ENCODE peak calls at places on chromosomes 5 and 9, in four cellular contexts. O is IMR-90, Q is SW480, V is brain microvascular endothelial cell. B is an unnamed sample.

GRCh38 chr5:87113848-87114247 is 153.8 kb upstream of the RASA1 start:
- DNase-seq in O (peak; percentile 89), Q (no peak), V (peak; percentile 84), B (no peak)

GRCh38 chr9:95023217-95024003 is 294.1 kb downstream of the FANCC start:
- DNase-seq in O (peak; percentile 90), Q (no peak), V (peak; percentile 88), B (no peak)

GRCh38 chr5:59069438-59070079 is 486.7 kb downstream of the RAB3C start:
- DNase-seq in O (peak; percentile 98), Q (peak; percentile 19), V (peak; percentile 92), B (no peak)

GRCh38 chr9:124760719-124761118 is 10.4 kb downstream of the NR6A1 start:
- DNase-seq in O (no peak), Q (no peak), V (no peak), B (no peak)

GRCh38 chr9:35827486-35827885 is 1.0 kb downstream of the FAM221B start:
- DNase-seq in O (peak; percentile 71), Q (no peak), V (no peak), B (no peak)

GRCh38 chr5:58246521-58246944 is 213.4 kb downstream of the PLK2 start:
- DNase-seq in O (no peak), Q (no peak), V (no peak), B (no peak)

GRCh38 chr5:62603934-62604333 is 25.3 kb downstream of the LRRC70 start:
- DNase-seq in O (peak; percentile 3), Q (no peak), V (no peak), B (no peak)

GRCh38 chr9:112558978-112559377 is 72.4 kb downstream of the KIAA1958 start:
- DNase-seq in O (no peak), Q (no peak), V (no peak), B (no peak)

GRCh38 chr9:27377147-27377807 is 80.3 kb upstream of the EQTN start:
- DNase-seq in O (no peak), Q (no peak), V (no peak), B (no peak)

GRCh38 chr5:1279443-1280151 is 15.3 kb downstream of the TERT start:
- DNase-seq in O (no peak), Q (no peak), V (no peak), B (no peak)

GRCh38 chr5:127976525-127976924 is 107.0 kb upstream of the SLC12A2 start:
- DNase-seq in O (no peak), Q (no peak), V (no peak), B (no peak)

GRCh38 chr5:143413964-143414669 is 10.6 kb upstream of the NR3C1 start:
- DNase-seq in O (no peak), Q (no peak), V (peak; percentile 12), B (no peak)

GRCh38 chr9:105205787-105206511 is 38.5 kb upstream of the SLC44A1 start:
- DNase-seq in O (peak; percentile 94), Q (no peak), V (peak; percentile 45), B (no peak)

GRCh38 chr5:87411586-87412416 is 929 bp downstream of the CCNH start:
- DNase-seq in O (peak; percentile 63), Q (peak; percentile 34), V (no peak), B (peak; percentile 11)

GRCh38 chr9:132071847-132072507 is 7.7 kb downstream of the MED27 start:
- DNase-seq in O (no peak), Q (no peak), V (no peak), B (no peak)

GRCh38 chr5:93154551-93154950 is 426.5 kb downstream of the NR2F1-AS1 start:
- DNase-seq in O (peak; percentile 40), Q (no peak), V (peak; percentile 20), B (no peak)

GRCh38 chr5:162139190-162139589 is 71.6 kb downstream of the GABRG2 start:
- DNase-seq in O (no peak), Q (no peak), V (no peak), B (no peak)

GRCh38 chr5:130400091-130400490 is 495.8 kb downstream of the CHSY3 start:
- DNase-seq in O (no peak), Q (no peak), V (peak; percentile 74), B (peak; percentile 17)

GRCh38 chr5:154779105-154779504 is 23.9 kb downstream of the LARP1 start:
- DNase-seq in O (peak; percentile 93), Q (peak; percentile 54), V (peak; percentile 84), B (peak; percentile 60)

GRCh38 chr5:72063219-72063819 is 44.0 kb upstream of the MAP1B start:
- DNase-seq in O (peak; percentile 36), Q (no peak), V (peak; percentile 7), B (peak; percentile 36)

GRCh38 chr5:174314261-174314660 is 268.8 kb downstream of the NSG2 start:
- DNase-seq in O (no peak), Q (no peak), V (no peak), B (no peak)

GRCh38 chr9:113998529-113999255 is 79.4 kb downstream of the AMBP start:
- DNase-seq in O (peak; percentile 12), Q (no peak), V (no peak), B (no peak)

GRCh38 chr5:1472964-1473628 is 27.9 kb upstream of the SLC6A3 start:
- DNase-seq in O (no peak), Q (no peak), V (no peak), B (no peak)

GRCh38 chr5:163696270-163696887 is 191.0 kb downstream of the MAT2B start:
- DNase-seq in O (peak; percentile 89), Q (peak; percentile 81), V (peak; percentile 25), B (peak; percentile 73)

GRCh38 chr5:99068944-99069650 is 140.3 kb upstream of the CHD1 start:
- DNase-seq in O (no peak), Q (no peak), V (no peak), B (no peak)

GRCh38 chr5:36629729-36630128 is 23.3 kb downstream of the SLC1A3 start:
- DNase-seq in O (no peak), Q (no peak), V (no peak), B (no peak)

GRCh38 chr9:35842795-35843194 is 13.8 kb downstream of the TMEM8B start:
- DNase-seq in O (no peak), Q (no peak), V (no peak), B (no peak)

GRCh38 chr5:41637424-41637823 is 127.0 kb upstream of the PLCXD3 start:
- DNase-seq in O (no peak), Q (no peak), V (no peak), B (no peak)

GRCh38 chr9:121860744-121861143 is 209.3 kb downstream of the DAB2IP start:
- DNase-seq in O (peak; percentile 90), Q (no peak), V (peak; percentile 94), B (no peak)

GRCh38 chr5:1762878-1763547 is 36.6 kb downstream of the MRPL36 start:
- DNase-seq in O (no peak), Q (no peak), V (no peak), B (no peak)

GRCh38 chr5:38424237-38425080 is 132.0 kb downstream of the LIFR start:
- DNase-seq in O (no peak), Q (no peak), V (no peak), B (no peak)

GRCh38 chr5:110884005-110884404 is 145.2 kb downstream of the SLC25A46 start:
- DNase-seq in O (peak; percentile 48), Q (no peak), V (no peak), B (no peak)

GRCh38 chr5:126610163-126610562 is 9.4 kb downstream of the PHAX start:
- DNase-seq in O (no peak), Q (no peak), V (no peak), B (no peak)

GRCh38 chr9:100674419-100675122 is 96.7 kb downstream of the CAVIN4 start:
- DNase-seq in O (no peak), Q (no peak), V (no peak), B (no peak)

GRCh38 chr5:141832131-141832530 is 46.1 kb downstream of the PCDH1 start:
- DNase-seq in O (no peak), Q (no peak), V (no peak), B (no peak)

GRCh38 chr5:55921617-55922016 is 70.5 kb downstream of the IL31RA start:
- DNase-seq in O (no peak), Q (no peak), V (no peak), B (no peak)

GRCh38 chr5:32810812-32811211 is 99.7 kb downstream of the NPR3 start:
- DNase-seq in O (peak; percentile 68), Q (no peak), V (peak; percentile 73), B (no peak)